ENCODE peak calls at places on chromosomes 1 and 21, in five cellular contexts. One of them, this sample, is unnamed.

GRCh38 chr1:235739631-235740030 is 90.0 kb upstream of the GNG4 start:
- DNase-seq in pancreas: no peak
- DNase-seq in astrocyte: no peak
- DNase-seq in cardiac muscle cell: peak
- DNase-seq in brain microvascular endothelial cell: no peak
- DNase-seq in this sample: no peak

GRCh38 chr1:225464851-225465792 is 37.3 kb upstream of the LBR start:
- DNase-seq in pancreas: no peak
- DNase-seq in astrocyte: no peak
- DNase-seq in cardiac muscle cell: no peak
- DNase-seq in brain microvascular endothelial cell: no peak
- DNase-seq in this sample: no peak

GRCh38 chr1:218775476-218776170 is 398.1 kb upstream of the LYPLAL1 start:
- DNase-seq in pancreas: no peak
- DNase-seq in astrocyte: peak
- DNase-seq in cardiac muscle cell: peak
- DNase-seq in brain microvascular endothelial cell: no peak
- DNase-seq in this sample: no peak

GRCh38 chr1:18923721-18924610 is 21.6 kb upstream of the ALDH4A1 start:
- DNase-seq in pancreas: no peak
- DNase-seq in astrocyte: no peak
- DNase-seq in cardiac muscle cell: peak
- DNase-seq in brain microvascular endothelial cell: no peak
- DNase-seq in this sample: no peak

GRCh38 chr1:6999826-7000225 is 214.6 kb downstream of the CAMTA1 start:
- DNase-seq in pancreas: no peak
- DNase-seq in astrocyte: no peak
- DNase-seq in cardiac muscle cell: no peak
- DNase-seq in brain microvascular endothelial cell: no peak
- DNase-seq in this sample: no peak

GRCh38 chr1:2415801-2416208 is 3.4 kb upstream of the PEX10 start:
- DNase-seq in pancreas: no peak
- DNase-seq in astrocyte: no peak
- DNase-seq in cardiac muscle cell: no peak
- DNase-seq in brain microvascular endothelial cell: no peak
- DNase-seq in this sample: no peak

GRCh38 chr1:178566187-178566586 is 53.3 kb downstream of the TEX35 start:
- DNase-seq in pancreas: no peak
- DNase-seq in astrocyte: peak
- DNase-seq in cardiac muscle cell: peak
- DNase-seq in brain microvascular endothelial cell: no peak
- DNase-seq in this sample: no peak

GRCh38 chr1:110880708-110881374 is 7.9 kb downstream of the CD53 start:
- DNase-seq in pancreas: no peak
- DNase-seq in astrocyte: no peak
- DNase-seq in cardiac muscle cell: no peak
- DNase-seq in brain microvascular endothelial cell: no peak
- DNase-seq in this sample: peak

GRCh38 chr1:85200870-85201339 is at the start of gene SYDE2:
- DNase-seq in pancreas: peak
- DNase-seq in astrocyte: peak
- DNase-seq in cardiac muscle cell: peak
- DNase-seq in brain microvascular endothelial cell: peak
- DNase-seq in this sample: no peak

GRCh38 chr1:205505076-205505729 is 734 bp downstream of the CDK18 start:
- DNase-seq in pancreas: peak
- DNase-seq in astrocyte: no peak
- DNase-seq in cardiac muscle cell: no peak
- DNase-seq in brain microvascular endothelial cell: no peak
- DNase-seq in this sample: no peak

GRCh38 chr1:231214918-231215675 is 25.9 kb upstream of the GNPAT start:
- DNase-seq in pancreas: no peak
- DNase-seq in astrocyte: no peak
- DNase-seq in cardiac muscle cell: no peak
- DNase-seq in brain microvascular endothelial cell: no peak
- DNase-seq in this sample: no peak

GRCh38 chr1:231216515-231216914 is 24.5 kb upstream of the GNPAT start:
- DNase-seq in pancreas: no peak
- DNase-seq in astrocyte: no peak
- DNase-seq in cardiac muscle cell: no peak
- DNase-seq in brain microvascular endothelial cell: no peak
- DNase-seq in this sample: peak

GRCh38 chr1:231218078-231218477 is 22.9 kb upstream of the GNPAT start:
- DNase-seq in pancreas: no peak
- DNase-seq in astrocyte: no peak
- DNase-seq in cardiac muscle cell: no peak
- DNase-seq in brain microvascular endothelial cell: no peak
- DNase-seq in this sample: no peak

GRCh38 chr1:231215676-231216385 is 25.2 kb upstream of the GNPAT start:
- DNase-seq in pancreas: no peak
- DNase-seq in astrocyte: no peak
- DNase-seq in cardiac muscle cell: no peak
- DNase-seq in brain microvascular endothelial cell: no peak
- DNase-seq in this sample: no peak

DNA sequence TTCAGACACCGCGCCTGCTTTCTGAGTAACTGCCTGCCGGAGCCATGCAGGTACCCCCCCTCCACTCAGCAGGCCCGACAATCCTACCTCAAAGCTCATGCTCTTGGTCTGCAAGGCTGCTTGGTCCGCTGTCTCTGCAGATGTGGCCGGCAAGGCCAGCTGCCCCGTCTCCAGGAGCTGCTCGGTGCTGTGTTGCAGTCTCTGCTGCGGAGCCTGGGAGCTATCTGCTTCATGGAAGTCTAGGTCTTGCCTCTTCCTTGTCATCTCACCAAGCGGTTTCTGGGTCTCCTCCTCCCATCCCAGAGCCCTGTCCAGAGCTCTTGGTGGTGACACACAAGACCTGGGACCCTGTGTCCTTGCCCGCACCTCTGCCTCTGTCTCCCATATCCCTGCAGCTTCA is 24.0 kb upstream of the GNPAT start:
- DNase-seq in pancreas: no peak
- DNase-seq in astrocyte: no peak
- DNase-seq in cardiac muscle cell: no peak
- DNase-seq in brain microvascular endothelial cell: no peak
- DNase-seq in this sample: no peak
- H3K27ac ChIP-seq in pancreas: no peak
- H3K27ac ChIP-seq in astrocyte: no peak
- H3K27ac ChIP-seq in cardiac muscle cell: no peak
- H3K27ac ChIP-seq in brain microvascular endothelial cell: no peak
- H3K27ac ChIP-seq in this sample: no peak

GRCh38 chr1:42684139-42684538 is 1.9 kb downstream of the YBX1 start:
- DNase-seq in pancreas: no peak
- DNase-seq in astrocyte: no peak
- DNase-seq in cardiac muscle cell: peak
- DNase-seq in brain microvascular endothelial cell: no peak
- DNase-seq in this sample: no peak
- H3K27ac ChIP-seq in pancreas: no peak
- H3K27ac ChIP-seq in astrocyte: no peak
- H3K27ac ChIP-seq in cardiac muscle cell: no peak
- H3K27ac ChIP-seq in brain microvascular endothelial cell: no peak
- H3K27ac ChIP-seq in this sample: no peak

DNA sequence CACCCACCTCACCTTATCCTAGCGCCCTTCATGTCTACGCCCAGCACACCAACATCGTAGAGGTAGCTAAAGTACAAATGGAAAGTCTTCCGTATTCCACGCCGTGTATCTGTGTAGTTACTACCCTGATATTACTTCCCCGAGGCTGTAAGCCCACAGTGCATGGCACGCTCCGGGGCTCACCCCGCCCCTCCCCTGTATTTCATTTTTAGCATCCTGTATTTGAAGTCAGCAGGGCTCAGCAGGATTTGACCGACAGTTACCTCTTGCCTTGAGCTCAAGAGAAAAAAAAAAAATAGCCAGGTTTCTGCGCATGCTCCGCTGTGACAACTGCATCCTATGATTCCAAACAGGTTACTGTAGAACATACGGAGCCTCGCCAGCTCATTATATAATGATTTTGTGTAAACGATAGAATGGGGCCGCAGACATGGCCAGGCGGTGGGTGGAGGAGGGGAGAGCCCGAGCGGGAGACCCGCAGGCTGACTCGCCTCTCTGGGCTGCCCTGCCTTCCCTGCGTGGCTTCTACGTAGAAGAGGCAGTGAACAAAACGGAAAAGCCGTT is 1.3 kb downstream of the ABCG1 start:
- DNase-seq in pancreas: peak
- DNase-seq in astrocyte: peak
- DNase-seq in cardiac muscle cell: peak
- DNase-seq in brain microvascular endothelial cell: peak
- DNase-seq in this sample: peak
- H3K27ac ChIP-seq in pancreas: peak
- H3K27ac ChIP-seq in astrocyte: no peak
- H3K27ac ChIP-seq in cardiac muscle cell: no peak
- H3K27ac ChIP-seq in brain microvascular endothelial cell: peak
- H3K27ac ChIP-seq in this sample: peak

DNA sequence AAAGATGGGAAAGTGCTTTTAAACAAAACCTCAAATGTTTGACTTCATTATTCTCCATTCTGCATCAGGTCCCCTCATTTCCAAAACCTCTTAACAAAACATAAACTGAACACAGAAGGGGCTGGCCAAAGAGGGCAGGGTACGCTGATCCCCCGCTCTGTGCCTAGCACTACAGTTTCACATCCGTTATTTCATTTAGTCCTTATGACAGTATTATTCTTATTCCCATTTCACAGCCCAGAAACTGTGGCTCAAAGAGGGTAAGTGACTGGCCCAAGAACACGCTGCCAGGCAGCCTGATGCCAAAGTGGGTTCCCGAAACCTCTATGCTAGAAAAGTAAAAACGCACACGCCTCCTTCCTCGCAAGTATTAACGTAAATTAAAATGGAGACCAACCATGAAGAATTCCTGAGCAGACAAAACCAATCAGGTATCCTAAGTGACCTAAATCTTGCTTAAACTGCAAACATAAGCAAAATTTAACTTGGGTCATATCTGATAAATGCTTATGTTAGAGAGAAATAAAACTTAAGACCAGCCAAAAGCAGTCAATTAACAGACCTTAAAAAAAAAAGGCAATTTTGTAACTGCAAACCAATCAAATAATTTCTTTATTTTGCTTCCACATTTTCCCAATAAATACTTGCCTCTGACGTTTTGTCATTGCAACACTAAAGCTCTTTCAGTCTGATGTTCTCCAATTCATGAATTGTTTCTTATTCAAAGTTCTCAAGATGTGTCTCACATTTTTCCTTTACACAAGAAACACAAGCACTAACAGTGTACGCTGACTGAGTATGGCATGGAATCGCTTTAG is 702 bp downstream of the CASP9 start:
- DNase-seq in pancreas: no peak
- DNase-seq in astrocyte: peak
- DNase-seq in cardiac muscle cell: peak
- DNase-seq in brain microvascular endothelial cell: no peak
- DNase-seq in this sample: no peak
- H3K27ac ChIP-seq in pancreas: peak
- H3K27ac ChIP-seq in astrocyte: peak
- H3K27ac ChIP-seq in cardiac muscle cell: peak
- H3K27ac ChIP-seq in brain microvascular endothelial cell: peak
- H3K27ac ChIP-seq in this sample: peak

GRCh38 chr1:224182866-224183590 is at the start of gene DEGS1:
- DNase-seq in pancreas: peak
- DNase-seq in astrocyte: peak
- DNase-seq in cardiac muscle cell: peak
- DNase-seq in brain microvascular endothelial cell: peak
- DNase-seq in this sample: no peak

GRCh38 chr1:224182057-224182865 is 779 bp upstream of the DEGS1 start:
- DNase-seq in pancreas: no peak
- DNase-seq in astrocyte: no peak
- DNase-seq in cardiac muscle cell: no peak
- DNase-seq in brain microvascular endothelial cell: no peak
- DNase-seq in this sample: no peak

GRCh38 chr1:224183591-224184312 is 712 bp downstream of the DEGS1 start:
- DNase-seq in pancreas: peak
- DNase-seq in astrocyte: peak
- DNase-seq in cardiac muscle cell: peak
- DNase-seq in brain microvascular endothelial cell: peak
- DNase-seq in this sample: no peak

GRCh38 chr1:224188286-224188685 is 5.2 kb downstream of the DEGS1 start:
- DNase-seq in pancreas: no peak
- DNase-seq in astrocyte: no peak
- DNase-seq in cardiac muscle cell: no peak
- DNase-seq in brain microvascular endothelial cell: no peak
- DNase-seq in this sample: no peak

GRCh38 chr1:224185208-224185607 is 2.2 kb downstream of the DEGS1 start:
- DNase-seq in pancreas: no peak
- DNase-seq in astrocyte: no peak
- DNase-seq in cardiac muscle cell: no peak
- DNase-seq in brain microvascular endothelial cell: no peak
- DNase-seq in this sample: no peak
- H3K27ac ChIP-seq in pancreas: no peak
- H3K27ac ChIP-seq in astrocyte: no peak
- H3K27ac ChIP-seq in cardiac muscle cell: no peak
- H3K27ac ChIP-seq in brain microvascular endothelial cell: no peak
- H3K27ac ChIP-seq in this sample: no peak

DNA sequence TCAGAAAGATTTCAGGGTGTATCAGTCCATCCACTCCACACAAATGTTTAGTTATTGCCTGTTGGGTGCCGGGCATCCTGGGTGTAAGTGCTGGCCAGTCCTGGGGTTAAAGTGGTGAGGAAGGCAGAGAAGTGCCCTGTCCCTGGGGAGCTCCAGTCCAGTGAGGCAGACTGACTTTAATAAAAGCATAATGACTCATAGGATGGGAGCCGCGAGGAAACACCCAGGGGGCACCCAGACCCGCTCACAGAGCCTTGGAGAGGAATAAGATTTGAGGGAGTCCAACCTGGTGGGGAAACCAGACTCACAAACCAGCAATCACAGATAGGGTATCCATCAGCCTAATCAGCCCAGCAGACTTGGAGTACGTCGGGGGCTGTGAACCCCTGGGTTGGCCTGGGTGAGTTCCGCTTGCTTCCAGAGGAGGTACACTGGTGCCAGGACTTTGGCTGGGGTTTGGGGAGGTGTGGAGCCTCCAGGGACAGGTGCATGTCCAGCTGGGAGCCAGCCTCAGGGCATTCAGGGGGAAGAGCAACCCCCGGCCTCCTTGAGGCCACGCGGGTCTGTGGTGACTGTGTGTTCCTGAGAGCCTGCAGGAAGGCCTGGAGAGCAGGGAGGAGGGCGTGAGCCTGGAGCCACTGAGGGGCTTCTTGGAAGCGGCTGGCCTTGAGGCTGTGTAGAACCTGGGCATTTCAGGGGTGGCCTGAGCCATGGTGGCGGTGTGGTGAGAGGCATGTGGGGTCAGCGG is 3.7 kb downstream of the PEAR1 start:
- DNase-seq in pancreas: no peak
- DNase-seq in astrocyte: peak
- DNase-seq in cardiac muscle cell: peak
- DNase-seq in brain microvascular endothelial cell: peak
- DNase-seq in this sample: no peak
- H3K27ac ChIP-seq in pancreas: no peak
- H3K27ac ChIP-seq in astrocyte: peak
- H3K27ac ChIP-seq in cardiac muscle cell: no peak
- H3K27ac ChIP-seq in brain microvascular endothelial cell: peak
- H3K27ac ChIP-seq in this sample: peak